ENCODE peak calls at places on chromosomes 7 and 10, in ten cellular contexts. K is stimulated activated naive CD8-positive, alpha-beta T cell treated with anti-CD3 and anti-CD28 coated beads, Interleukin-15, Interleukin-2, amounts not matched to agents 100 U/mL and 50 U/mL, for 24 hours; S is T-helper 2 cell; B is NCI-H1436; W is adipocyte; N is GM12891; E is GM23338; Z is neuronal stem cell; U is stimulated activated CD4-positive, alpha-beta T cell treated with anti-CD3 and anti-CD28 coated beads, Interleukin-1b, Interleukin-23, amount 100 ng/mL, for 24 hours; T is OCI-M1. D is an unnamed sample.

GRCh38 chr10:48506147-48506917 is 98.5 kb downstream of the ARHGAP22 start:
- DNase-seq in K (peak; percentile 20), S (no peak), B (no peak), W (peak; percentile 25), N (peak; percentile 40), E (no peak), Z (no peak), U (no peak), T (peak; percentile 87), D (no peak)

GRCh38 chr7:30888783-30889182 is 22.9 kb upstream of the AQP1 start:
- DNase-seq in K (no peak), S (no peak), B (no peak), W (peak; percentile 81), N (no peak), E (no peak), Z (no peak), U (no peak), T (no peak), D (no peak)

GRCh38 chr10:92829042-92829785 is 19.1 kb upstream of the EXOC6 start:
- DNase-seq in K (no peak), S (no peak), B (no peak), W (no peak), N (no peak), E (peak; percentile 26), Z (no peak), U (no peak), T (peak; percentile 99), D (peak; percentile 37)

GRCh38 chr10:17068953-17069352 is 60.7 kb downstream of the CUBN start:
- DNase-seq in K (no peak), S (no peak), B (no peak), W (no peak), N (no peak), E (no peak), Z (no peak), U (no peak), T (no peak), D (no peak)

GRCh38 chr7:137007001-137007725 is 138.7 kb downstream of the CHRM2 start:
- DNase-seq in K (no peak), S (no peak), B (no peak), W (peak; percentile 72), N (no peak), E (no peak), Z (no peak), U (no peak), T (no peak), D (no peak)

GRCh38 chr7:116598278-116598677 is 73.4 kb downstream of the CAV1 start:
- DNase-seq in K (no peak), S (no peak), B (no peak), W (no peak), N (no peak), E (no peak), Z (no peak), U (no peak), T (peak; percentile 19), D (no peak)

GRCh38 chr7:98797150-98797549 is 72.7 kb downstream of the TMEM130 start:
- DNase-seq in K (no peak), S (no peak), B (no peak), W (no peak), N (no peak), E (no peak), Z (no peak), U (no peak), T (no peak), D (no peak)

GRCh38 chr7:151801782-151802468 is 75.0 kb downstream of the PRKAG2 start:
- DNase-seq in K (no peak), S (no peak), B (no peak), W (no peak), N (no peak), E (no peak), Z (no peak), U (no peak), T (no peak), D (no peak)

GRCh38 chr10:89378006-89378627 is at the start of gene IFIT1B:
- DNase-seq in K (no peak), S (no peak), B (no peak), W (no peak), N (no peak), E (peak; percentile 39), Z (no peak), U (no peak), T (no peak), D (no peak)

GRCh38 chr10:104329754-104330153 is 8.5 kb downstream of the ITPRIP start:
- DNase-seq in K (no peak), S (no peak), B (no peak), W (peak; percentile 80), N (no peak), E (no peak), Z (no peak), U (no peak), T (no peak), D (no peak)

GRCh38 chr7:2225336-2225735 is 7.4 kb downstream of the MAD1L1 start:
- DNase-seq in K (no peak), S (no peak), B (no peak), W (no peak), N (no peak), E (no peak), Z (no peak), U (no peak), T (no peak), D (no peak)

GRCh38 chr7:115728518-115728917 is 302.0 kb downstream of the TFEC start:
- DNase-seq in K (no peak), S (no peak), B (no peak), W (no peak), N (no peak), E (no peak), Z (no peak), U (no peak), T (no peak), D (no peak)

GRCh38 chr10:63977329-63977923 is 456.2 kb downstream of the REEP3 start:
- DNase-seq in K (peak; percentile 23), S (no peak), B (no peak), W (peak; percentile 45), N (peak; percentile 26), E (peak; percentile 84), Z (peak; percentile 51), U (no peak), T (peak; percentile 79), D (no peak)

GRCh38 chr7:11714205-11714604 is 117.8 kb downstream of the THSD7A start:
- DNase-seq in K (no peak), S (no peak), B (no peak), W (no peak), N (no peak), E (no peak), Z (no peak), U (no peak), T (no peak), D (no peak)

GRCh38 chr7:107981466-107981865 is 21.5 kb downstream of the LAMB1 start:
- DNase-seq in K (no peak), S (no peak), B (no peak), W (no peak), N (no peak), E (no peak), Z (no peak), U (no peak), T (no peak), D (peak; percentile 68)

GRCh38 chr10:69179089-69179742 is 818 bp upstream of the SUPV3L1 start:
- DNase-seq in K (peak; percentile 23), S (no peak), B (peak; percentile 23), W (no peak), N (no peak), E (no peak), Z (no peak), U (no peak), T (no peak), D (no peak)

GRCh38 chr10:99370993-99371392 is 41.8 kb downstream of the CNNM1 start:
- DNase-seq in K (no peak), S (no peak), B (peak; percentile 20), W (peak; percentile 76), N (no peak), E (peak; percentile 32), Z (peak; percentile 31), U (no peak), T (peak; percentile 74), D (no peak)

GRCh38 chr7:1196950-1197349 is 35.7 kb upstream of the UNCX start:
- DNase-seq in K (no peak), S (no peak), B (no peak), W (no peak), N (no peak), E (no peak), Z (no peak), U (no peak), T (no peak), D (no peak)

GRCh38 chr7:11203688-11204087 is 230.0 kb downstream of the PHF14 start:
- DNase-seq in K (no peak), S (no peak), B (no peak), W (no peak), N (no peak), E (no peak), Z (no peak), U (no peak), T (no peak), D (no peak)